ENCODE peak calls at places on chromosome 15, in ten cellular contexts. One of them, this sample, is unnamed.

GRCh38 chr15:97316362-97316761 is 644.1 kb upstream of the ARRDC4 start:
- DNase-seq in stimulated activated CD4-positive, alpha-beta T cell treated with anti-CD3 and anti-CD28 coated beads, Interleukin-2, amount 100 ng/mL, for 48 hours: no peak
- DNase-seq in AG09309: no peak
- DNase-seq in KBM-7: no peak
- DNase-seq in HTR-8/SVneo: no peak
- DNase-seq in pancreas: no peak
- DNase-seq in A549: no peak
- DNase-seq in T-helper 9 cell: no peak
- DNase-seq in activated T-cell treated with anti-CD3 and anti-CD28 coated beads, Interleukin-2, amount 50 U/mL, for 1 hour: no peak
- DNase-seq in RPMI8226: no peak
- DNase-seq in this sample: no peak

GRCh38 chr15:40782609-40783227 is 12.9 kb downstream of the C15orf62 start:
- DNase-seq in stimulated activated CD4-positive, alpha-beta T cell treated with anti-CD3 and anti-CD28 coated beads, Interleukin-2, amount 100 ng/mL, for 48 hours: peak; percentile 67
- DNase-seq in AG09309: no peak
- DNase-seq in KBM-7: peak; percentile 71
- DNase-seq in HTR-8/SVneo: peak; percentile 59
- DNase-seq in pancreas: peak; percentile 89
- DNase-seq in A549: peak; percentile 43
- DNase-seq in T-helper 9 cell: peak; percentile 69
- DNase-seq in activated T-cell treated with anti-CD3 and anti-CD28 coated beads, Interleukin-2, amount 50 U/mL, for 1 hour: peak; percentile 84
- DNase-seq in RPMI8226: peak; percentile 88
- DNase-seq in this sample: peak; percentile 92

GRCh38 chr15:96606617-96607016 is 276.1 kb downstream of the NR2F2 start:
- DNase-seq in stimulated activated CD4-positive, alpha-beta T cell treated with anti-CD3 and anti-CD28 coated beads, Interleukin-2, amount 100 ng/mL, for 48 hours: no peak
- DNase-seq in AG09309: no peak
- DNase-seq in KBM-7: no peak
- DNase-seq in HTR-8/SVneo: no peak
- DNase-seq in pancreas: no peak
- DNase-seq in A549: no peak
- DNase-seq in T-helper 9 cell: no peak
- DNase-seq in activated T-cell treated with anti-CD3 and anti-CD28 coated beads, Interleukin-2, amount 50 U/mL, for 1 hour: no peak
- DNase-seq in RPMI8226: no peak
- DNase-seq in this sample: no peak

GRCh38 chr15:79170256-79170664 is 79.7 kb upstream of the RASGRF1 start:
- DNase-seq in stimulated activated CD4-positive, alpha-beta T cell treated with anti-CD3 and anti-CD28 coated beads, Interleukin-2, amount 100 ng/mL, for 48 hours: no peak
- DNase-seq in AG09309: peak; percentile 4
- DNase-seq in KBM-7: no peak
- DNase-seq in HTR-8/SVneo: peak; percentile 67
- DNase-seq in pancreas: no peak
- DNase-seq in A549: peak; percentile 51
- DNase-seq in T-helper 9 cell: no peak
- DNase-seq in activated T-cell treated with anti-CD3 and anti-CD28 coated beads, Interleukin-2, amount 50 U/mL, for 1 hour: no peak
- DNase-seq in RPMI8226: no peak
- DNase-seq in this sample: no peak

GRCh38 chr15:22262613-22263020 is 182.3 kb downstream of the OR4M2 start:
- DNase-seq in stimulated activated CD4-positive, alpha-beta T cell treated with anti-CD3 and anti-CD28 coated beads, Interleukin-2, amount 100 ng/mL, for 48 hours: no peak
- DNase-seq in AG09309: no peak
- DNase-seq in KBM-7: peak; percentile 41
- DNase-seq in HTR-8/SVneo: no peak
- DNase-seq in pancreas: no peak
- DNase-seq in A549: peak; percentile 46
- DNase-seq in T-helper 9 cell: no peak
- DNase-seq in activated T-cell treated with anti-CD3 and anti-CD28 coated beads, Interleukin-2, amount 50 U/mL, for 1 hour: peak; percentile 39
- DNase-seq in RPMI8226: no peak
- DNase-seq in this sample: no peak

GRCh38 chr15:62269504-62269903 is 104.4 kb upstream of the C2CD4B start:
- DNase-seq in stimulated activated CD4-positive, alpha-beta T cell treated with anti-CD3 and anti-CD28 coated beads, Interleukin-2, amount 100 ng/mL, for 48 hours: no peak
- DNase-seq in AG09309: no peak
- DNase-seq in KBM-7: no peak
- DNase-seq in HTR-8/SVneo: no peak
- DNase-seq in pancreas: no peak
- DNase-seq in A549: no peak
- DNase-seq in T-helper 9 cell: no peak
- DNase-seq in activated T-cell treated with anti-CD3 and anti-CD28 coated beads, Interleukin-2, amount 50 U/mL, for 1 hour: no peak
- DNase-seq in RPMI8226: no peak
- DNase-seq in this sample: no peak

GRCh38 chr15:63870043-63870394 is 36.3 kb upstream of the HERC1 start:
- DNase-seq in stimulated activated CD4-positive, alpha-beta T cell treated with anti-CD3 and anti-CD28 coated beads, Interleukin-2, amount 100 ng/mL, for 48 hours: no peak
- DNase-seq in AG09309: no peak
- DNase-seq in KBM-7: peak; percentile 41
- DNase-seq in HTR-8/SVneo: no peak
- DNase-seq in pancreas: no peak
- DNase-seq in A549: no peak
- DNase-seq in T-helper 9 cell: no peak
- DNase-seq in activated T-cell treated with anti-CD3 and anti-CD28 coated beads, Interleukin-2, amount 50 U/mL, for 1 hour: no peak
- DNase-seq in RPMI8226: no peak
- DNase-seq in this sample: no peak

GRCh38 chr15:92809880-92810361 is 90.2 kb upstream of the CHD2 start:
- DNase-seq in stimulated activated CD4-positive, alpha-beta T cell treated with anti-CD3 and anti-CD28 coated beads, Interleukin-2, amount 100 ng/mL, for 48 hours: no peak
- DNase-seq in AG09309: no peak
- DNase-seq in KBM-7: peak; percentile 62
- DNase-seq in HTR-8/SVneo: no peak
- DNase-seq in pancreas: no peak
- DNase-seq in A549: no peak
- DNase-seq in T-helper 9 cell: no peak
- DNase-seq in activated T-cell treated with anti-CD3 and anti-CD28 coated beads, Interleukin-2, amount 50 U/mL, for 1 hour: peak; percentile 48
- DNase-seq in RPMI8226: peak; percentile 77
- DNase-seq in this sample: no peak

GRCh38 chr15:28456476-28457395 is 76.0 kb downstream of the GOLGA8G start:
- DNase-seq in stimulated activated CD4-positive, alpha-beta T cell treated with anti-CD3 and anti-CD28 coated beads, Interleukin-2, amount 100 ng/mL, for 48 hours: no peak
- DNase-seq in AG09309: no peak
- DNase-seq in KBM-7: no peak
- DNase-seq in HTR-8/SVneo: no peak
- DNase-seq in pancreas: peak; percentile 63
- DNase-seq in A549: no peak
- DNase-seq in T-helper 9 cell: no peak
- DNase-seq in activated T-cell treated with anti-CD3 and anti-CD28 coated beads, Interleukin-2, amount 50 U/mL, for 1 hour: no peak
- DNase-seq in RPMI8226: no peak
- DNase-seq in this sample: peak; percentile 50

GRCh38 chr15:77243146-77243545 is 172.2 kb upstream of the TSPAN3 start:
- DNase-seq in stimulated activated CD4-positive, alpha-beta T cell treated with anti-CD3 and anti-CD28 coated beads, Interleukin-2, amount 100 ng/mL, for 48 hours: no peak
- DNase-seq in AG09309: no peak
- DNase-seq in KBM-7: no peak
- DNase-seq in HTR-8/SVneo: no peak
- DNase-seq in pancreas: no peak
- DNase-seq in A549: no peak
- DNase-seq in T-helper 9 cell: no peak
- DNase-seq in activated T-cell treated with anti-CD3 and anti-CD28 coated beads, Interleukin-2, amount 50 U/mL, for 1 hour: no peak
- DNase-seq in RPMI8226: no peak
- DNase-seq in this sample: no peak

GRCh38 chr15:63165166-63165859 is 8.0 kb upstream of the RPS27L start:
- DNase-seq in stimulated activated CD4-positive, alpha-beta T cell treated with anti-CD3 and anti-CD28 coated beads, Interleukin-2, amount 100 ng/mL, for 48 hours: no peak
- DNase-seq in AG09309: no peak
- DNase-seq in KBM-7: no peak
- DNase-seq in HTR-8/SVneo: no peak
- DNase-seq in pancreas: no peak
- DNase-seq in A549: no peak
- DNase-seq in T-helper 9 cell: no peak
- DNase-seq in activated T-cell treated with anti-CD3 and anti-CD28 coated beads, Interleukin-2, amount 50 U/mL, for 1 hour: no peak
- DNase-seq in RPMI8226: no peak
- DNase-seq in this sample: no peak

GRCh38 chr15:45126535-45127158 is 3.0 kb downstream of the DUOXA1 start:
- DNase-seq in stimulated activated CD4-positive, alpha-beta T cell treated with anti-CD3 and anti-CD28 coated beads, Interleukin-2, amount 100 ng/mL, for 48 hours: no peak
- DNase-seq in AG09309: no peak
- DNase-seq in KBM-7: peak; percentile 48
- DNase-seq in HTR-8/SVneo: no peak
- DNase-seq in pancreas: no peak
- DNase-seq in A549: no peak
- DNase-seq in T-helper 9 cell: peak; percentile 19
- DNase-seq in activated T-cell treated with anti-CD3 and anti-CD28 coated beads, Interleukin-2, amount 50 U/mL, for 1 hour: no peak
- DNase-seq in RPMI8226: peak; percentile 53
- DNase-seq in this sample: peak; percentile 30

GRCh38 chr15:31482122-31482922 is 155.7 kb downstream of the KLF13 start:
- DNase-seq in stimulated activated CD4-positive, alpha-beta T cell treated with anti-CD3 and anti-CD28 coated beads, Interleukin-2, amount 100 ng/mL, for 48 hours: no peak
- DNase-seq in AG09309: no peak
- DNase-seq in KBM-7: no peak
- DNase-seq in HTR-8/SVneo: no peak
- DNase-seq in pancreas: no peak
- DNase-seq in A549: no peak
- DNase-seq in T-helper 9 cell: no peak
- DNase-seq in activated T-cell treated with anti-CD3 and anti-CD28 coated beads, Interleukin-2, amount 50 U/mL, for 1 hour: no peak
- DNase-seq in RPMI8226: no peak
- DNase-seq in this sample: peak; percentile 9

GRCh38 chr15:68555348-68556037 is 23.3 kb upstream of the CORO2B start:
- DNase-seq in stimulated activated CD4-positive, alpha-beta T cell treated with anti-CD3 and anti-CD28 coated beads, Interleukin-2, amount 100 ng/mL, for 48 hours: no peak
- DNase-seq in AG09309: no peak
- DNase-seq in KBM-7: no peak
- DNase-seq in HTR-8/SVneo: no peak
- DNase-seq in pancreas: no peak
- DNase-seq in A549: no peak
- DNase-seq in T-helper 9 cell: no peak
- DNase-seq in activated T-cell treated with anti-CD3 and anti-CD28 coated beads, Interleukin-2, amount 50 U/mL, for 1 hour: no peak
- DNase-seq in RPMI8226: no peak
- DNase-seq in this sample: no peak

GRCh38 chr15:97446138-97446537 is 514.4 kb upstream of the ARRDC4 start:
- DNase-seq in stimulated activated CD4-positive, alpha-beta T cell treated with anti-CD3 and anti-CD28 coated beads, Interleukin-2, amount 100 ng/mL, for 48 hours: no peak
- DNase-seq in AG09309: no peak
- DNase-seq in KBM-7: no peak
- DNase-seq in HTR-8/SVneo: no peak
- DNase-seq in pancreas: no peak
- DNase-seq in A549: no peak
- DNase-seq in T-helper 9 cell: no peak
- DNase-seq in activated T-cell treated with anti-CD3 and anti-CD28 coated beads, Interleukin-2, amount 50 U/mL, for 1 hour: no peak
- DNase-seq in RPMI8226: no peak
- DNase-seq in this sample: no peak

GRCh38 chr15:81575436-81576123 is 201.6 kb upstream of the TMC3 start:
- DNase-seq in stimulated activated CD4-positive, alpha-beta T cell treated with anti-CD3 and anti-CD28 coated beads, Interleukin-2, amount 100 ng/mL, for 48 hours: no peak
- DNase-seq in AG09309: no peak
- DNase-seq in KBM-7: no peak
- DNase-seq in HTR-8/SVneo: no peak
- DNase-seq in pancreas: no peak
- DNase-seq in A549: no peak
- DNase-seq in T-helper 9 cell: no peak
- DNase-seq in activated T-cell treated with anti-CD3 and anti-CD28 coated beads, Interleukin-2, amount 50 U/mL, for 1 hour: no peak
- DNase-seq in RPMI8226: no peak
- DNase-seq in this sample: no peak

GRCh38 chr15:65903296-65904073 is 34.2 kb downstream of the RAB11A start:
- DNase-seq in stimulated activated CD4-positive, alpha-beta T cell treated with anti-CD3 and anti-CD28 coated beads, Interleukin-2, amount 100 ng/mL, for 48 hours: no peak
- DNase-seq in AG09309: no peak
- DNase-seq in KBM-7: no peak
- DNase-seq in HTR-8/SVneo: peak; percentile 32
- DNase-seq in pancreas: no peak
- DNase-seq in A549: no peak
- DNase-seq in T-helper 9 cell: no peak
- DNase-seq in activated T-cell treated with anti-CD3 and anti-CD28 coated beads, Interleukin-2, amount 50 U/mL, for 1 hour: no peak
- DNase-seq in RPMI8226: peak; percentile 94
- DNase-seq in this sample: no peak

GRCh38 chr15:31489281-31489680 is 162.6 kb downstream of the KLF13 start:
- DNase-seq in stimulated activated CD4-positive, alpha-beta T cell treated with anti-CD3 and anti-CD28 coated beads, Interleukin-2, amount 100 ng/mL, for 48 hours: no peak
- DNase-seq in AG09309: no peak
- DNase-seq in KBM-7: no peak
- DNase-seq in HTR-8/SVneo: no peak
- DNase-seq in pancreas: no peak
- DNase-seq in A549: no peak
- DNase-seq in T-helper 9 cell: no peak
- DNase-seq in activated T-cell treated with anti-CD3 and anti-CD28 coated beads, Interleukin-2, amount 50 U/mL, for 1 hour: no peak
- DNase-seq in RPMI8226: no peak
- DNase-seq in this sample: peak; percentile 40

GRCh38 chr15:99507016-99507731 is 58.6 kb upstream of the MEF2A start:
- DNase-seq in stimulated activated CD4-positive, alpha-beta T cell treated with anti-CD3 and anti-CD28 coated beads, Interleukin-2, amount 100 ng/mL, for 48 hours: no peak
- DNase-seq in AG09309: no peak
- DNase-seq in KBM-7: no peak
- DNase-seq in HTR-8/SVneo: no peak
- DNase-seq in pancreas: peak; percentile 56
- DNase-seq in A549: no peak
- DNase-seq in T-helper 9 cell: no peak
- DNase-seq in activated T-cell treated with anti-CD3 and anti-CD28 coated beads, Interleukin-2, amount 50 U/mL, for 1 hour: no peak
- DNase-seq in RPMI8226: peak; percentile 85
- DNase-seq in this sample: no peak

GRCh38 chr15:101049856-101050646 is 130.9 kb downstream of the LRRK1 start:
- DNase-seq in stimulated activated CD4-positive, alpha-beta T cell treated with anti-CD3 and anti-CD28 coated beads, Interleukin-2, amount 100 ng/mL, for 48 hours: no peak
- DNase-seq in AG09309: no peak
- DNase-seq in KBM-7: no peak
- DNase-seq in HTR-8/SVneo: no peak
- DNase-seq in pancreas: no peak
- DNase-seq in A549: no peak
- DNase-seq in T-helper 9 cell: no peak
- DNase-seq in activated T-cell treated with anti-CD3 and anti-CD28 coated beads, Interleukin-2, amount 50 U/mL, for 1 hour: no peak
- DNase-seq in RPMI8226: no peak
- DNase-seq in this sample: no peak